ENCODE peak calls at places on chromosomes 7 and 10, in seven cellular contexts. G, L, P, E, O, T and H are unnamed samples. For H3K27me3 and H3K9me3, the result is how much of the 10 kb centered on the place peaks cover.

GRCh38 chr10:103833731-103834365 is 21.5 kb downstream of the SH3PXD2A start:
- DNase-seq in G (peak), L (no peak), P (peak), E (no peak), O (peak), T (no peak), H (peak)

GRCh38 chr7:142908921-142909870 is 23.7 kb upstream of the TRPV6 start:
- DNase-seq in G (peak), L (no peak), P (peak), E (no peak), O (no peak), T (no peak), H (no peak)

GRCh38 chr10:87691515-87692070 is 31.9 kb downstream of the PAPSS2 start:
- DNase-seq in G (no peak), L (peak), P (no peak), E (no peak), O (peak), T (no peak), H (no peak)

GRCh38 chr7:98867271-98867701 is 2.5 kb downstream of the TMEM130 start:
- DNase-seq in G (no peak), L (no peak), P (no peak), E (no peak), O (no peak), T (peak), H (no peak)

GRCh38 chr7:78704504-78704903 is 749.0 kb downstream of the MAGI2 start:
- DNase-seq in G (no peak), L (no peak), P (no peak), E (no peak), O (no peak), T (no peak), H (no peak)

GRCh38 chr7:135712796-135713195 is 15.2 kb downstream of the SLC13A4 start:
- DNase-seq in G (no peak), L (no peak), P (no peak), E (no peak), O (no peak), T (no peak), H (no peak)

GRCh38 chr7:130071701-130072622 is 1.6 kb downstream of the KLHDC10 start:
- DNase-seq in G (peak), L (peak), P (peak), E (peak), O (peak), T (no peak), H (peak)

GRCh38 chr10:77836299-77836820 is 90.2 kb downstream of the DLG5 start:
- DNase-seq in G (peak), L (peak), P (no peak), E (no peak), O (peak), T (no peak), H (peak)

GRCh38 chr10:83108565-83109333 is 1030.6 kb upstream of the GHITM start:
- DNase-seq in G (no peak), L (no peak), P (no peak), E (no peak), O (no peak), T (peak), H (no peak)

DNA sequence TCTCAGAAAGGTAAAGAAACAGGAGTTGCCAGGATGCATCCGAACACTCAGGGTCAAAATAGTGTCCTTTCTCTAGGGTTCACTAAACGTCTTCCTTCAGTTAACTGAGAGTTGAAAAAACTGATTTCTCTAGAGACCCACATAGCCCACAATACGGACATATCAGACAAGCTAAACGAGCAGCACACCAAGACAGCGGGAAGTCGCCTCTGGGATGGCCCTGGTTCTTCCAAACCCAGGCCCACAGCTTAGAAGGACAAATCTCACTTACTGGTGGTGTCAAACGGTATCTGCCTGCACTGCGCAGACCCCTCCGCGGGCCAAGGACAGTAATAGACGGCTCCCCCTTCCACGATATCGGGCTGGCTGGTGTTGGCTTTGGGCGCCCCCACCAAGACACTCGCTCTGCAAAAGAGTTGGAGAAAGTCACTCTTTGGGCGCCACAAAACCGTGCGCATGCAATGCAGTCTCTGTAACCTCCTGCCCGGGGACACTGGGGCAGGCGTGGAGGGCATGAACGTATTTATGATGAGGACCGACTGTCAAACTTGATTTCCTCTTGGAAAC is 1.1 kb downstream of the ITGA8 start:
- DNase-seq in G (no peak), L (no peak), P (no peak), E (no peak), O (no peak), T (no peak), H (no peak)
- H3K27me3 ChIP-seq in G (under half), L (under half), P (under half), E (under half), O (under half), T (under half), H (under half)

GRCh38 chr7:158353606-158354570 is 233.7 kb downstream of the PTPRN2 start:
- DNase-seq in G (peak), L (no peak), P (peak), E (no peak), O (peak), T (peak), H (peak)

GRCh38 chr7:158351481-158351880 is 236.1 kb downstream of the PTPRN2 start:
- DNase-seq in G (no peak), L (no peak), P (peak), E (no peak), O (no peak), T (no peak), H (no peak)

GRCh38 chr7:158348446-158348845 is 239.2 kb downstream of the PTPRN2 start:
- DNase-seq in G (no peak), L (no peak), P (peak), E (no peak), O (no peak), T (no peak), H (no peak)

GRCh38 chr7:158350166-158350900 is 237.3 kb downstream of the PTPRN2 start:
- DNase-seq in G (no peak), L (no peak), P (peak), E (no peak), O (no peak), T (peak), H (no peak)

GRCh38 chr7:158351051-158351450 is 236.6 kb downstream of the PTPRN2 start:
- DNase-seq in G (no peak), L (no peak), P (peak), E (no peak), O (no peak), T (peak), H (no peak)
- H3K9me3 ChIP-seq in G (under half), L (under half), P (half or more), E (half or more), O (under half), T (under half), H (under half)

GRCh38 chr10:14025283-14025682 is 305.4 kb downstream of the FRMD4A start:
- DNase-seq in G (no peak), L (no peak), P (no peak), E (no peak), O (no peak), T (no peak), H (no peak)

GRCh38 chr10:14024349-14025202 is 306.1 kb downstream of the FRMD4A start:
- DNase-seq in G (no peak), L (no peak), P (no peak), E (no peak), O (no peak), T (no peak), H (peak)

GRCh38 chr10:14022052-14022451 is 308.7 kb downstream of the FRMD4A start:
- DNase-seq in G (no peak), L (no peak), P (no peak), E (no peak), O (no peak), T (no peak), H (no peak)

GRCh38 chr10:14023612-14024348 is 306.9 kb downstream of the FRMD4A start:
- DNase-seq in G (no peak), L (no peak), P (no peak), E (no peak), O (no peak), T (no peak), H (no peak)

DNA sequence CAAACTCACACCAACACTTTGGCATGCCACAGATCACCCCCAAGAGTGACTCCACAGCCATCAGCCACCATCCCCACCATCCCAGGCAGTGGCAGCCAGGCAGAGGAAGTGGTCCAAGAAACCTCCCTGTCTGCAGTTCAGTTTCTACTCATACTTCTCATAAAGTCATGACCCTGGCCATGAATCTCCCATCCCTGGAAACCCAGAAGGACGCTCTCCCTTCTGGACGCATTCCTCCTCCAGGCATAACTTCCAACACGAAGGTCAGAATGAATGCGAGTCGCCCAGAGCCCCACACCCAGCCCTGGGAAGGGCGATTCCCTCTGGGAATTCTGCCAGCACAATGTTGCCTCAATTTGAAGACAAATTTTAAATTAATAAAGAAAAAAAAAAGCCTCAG is 307.8 kb downstream of the FRMD4A start:
- DNase-seq in G (no peak), L (no peak), P (no peak), E (no peak), O (no peak), T (no peak), H (no peak)
- H3K27ac ChIP-seq in G (no peak), L (no peak), P (no peak), E (no peak), O (no peak), T (no peak), H (no peak)

GRCh38 chr7:157845203-157845810 is 508.5 kb downstream of the DNAJB6 start:
- DNase-seq in G (no peak), L (no peak), P (no peak), E (no peak), O (peak), T (peak), H (no peak)
- H3K27me3 ChIP-seq in G (under half), L (under half), P (under half), E (under half), O (under half), T (under half), H (under half)

DNA sequence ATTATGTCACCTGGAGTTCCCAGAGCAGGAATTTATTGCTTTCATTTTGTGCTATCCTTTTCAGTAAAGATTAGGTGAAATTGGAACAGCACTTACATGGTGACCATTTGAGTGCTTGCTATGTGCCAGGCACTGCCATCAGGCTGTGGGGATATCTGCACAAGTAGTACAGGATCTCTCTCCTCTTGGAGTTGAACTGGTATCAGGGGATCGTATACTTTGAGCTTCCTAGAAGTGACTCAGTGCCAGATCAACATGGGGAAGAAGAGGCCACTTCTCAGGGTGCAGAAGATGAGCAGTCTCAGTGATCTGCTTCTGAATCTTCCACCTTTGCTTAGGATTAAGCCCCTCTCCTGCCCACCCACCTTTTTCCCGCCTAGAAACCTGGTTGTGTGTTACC is 29.5 kb downstream of the SGPL1 start:
- DNase-seq in G (peak), L (no peak), P (no peak), E (no peak), O (no peak), T (no peak), H (no peak)
- H3K9me3 ChIP-seq in G (under half), L (under half), P (under half), E (under half), O (under half), T (under half), H (under half)

DNA sequence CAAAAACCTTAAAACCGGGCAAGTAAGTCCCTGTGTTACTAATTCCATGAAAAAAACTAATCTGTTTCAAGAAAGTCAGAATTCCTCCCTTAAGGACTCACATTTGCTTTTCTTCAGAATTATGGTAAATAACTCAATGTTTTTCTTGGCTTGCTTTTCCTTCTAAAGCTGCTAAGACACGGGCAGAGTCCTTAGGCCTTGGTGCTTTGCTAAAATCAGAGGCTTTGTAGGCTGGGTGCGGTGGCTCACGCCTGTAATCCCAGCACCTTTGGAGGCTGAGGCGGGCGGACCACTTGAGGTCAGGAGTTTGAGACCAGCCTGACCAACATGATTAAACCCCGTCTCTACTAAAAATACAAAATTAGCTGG is 32.0 kb downstream of the GNA12 start:
- DNase-seq in G (no peak), L (no peak), P (no peak), E (no peak), O (no peak), T (peak), H (no peak)
- H3K27ac ChIP-seq in G (no peak), L (no peak), P (no peak), E (peak), O (no peak), T (peak), H (peak)

GRCh38 chr10:100651916-100652315 is 93.5 kb upstream of the PAX2 start:
- DNase-seq in G (no peak), L (no peak), P (no peak), E (no peak), O (no peak), T (no peak), H (no peak)
- H3K27me3 ChIP-seq in G (under half), L (under half), P (under half), E (under half), O (under half), T (half or more), H (under half)